ENCODE peak calls at places on chromosomes 12 and 14, in nine cellular contexts. I is A549, U is uterus, F is gastrocnemius medialis, G is heart left ventricle, C is transverse colon, J is body of pancreas, W is thyroid gland, V is H1. L is an unnamed sample.

GRCh38 chr12:89461649-89462612 is 62.7 kb downstream of the GALNT4 start:
- DNase-seq in I (peak; percentile 51), U (no peak), F (no peak), G (no peak), C (no peak), J (no peak), W (no peak), V (no peak), L (no peak)

GRCh38 chr14:76019676-76020075 is 34.1 kb downstream of the IFT43 start:
- DNase-seq in I (no peak), U (no peak), F (no peak), G (no peak), C (no peak), J (no peak), W (no peak), V (no peak), L (no peak)

GRCh38 chr12:77847665-77848431 is 17.2 kb downstream of the NAV3 start:
- DNase-seq in I (no peak), U (no peak), F (no peak), G (no peak), C (no peak), J (no peak), W (no peak), V (no peak), L (no peak)

GRCh38 chr12:96425321-96425720 is 25.1 kb upstream of the CDK17 start:
- DNase-seq in I (no peak), U (no peak), F (no peak), G (no peak), C (no peak), J (no peak), W (no peak), V (no peak), L (no peak)

GRCh38 chr14:102196436-102197230 is 56.9 kb downstream of the WDR20 start:
- DNase-seq in I (no peak), U (no peak), F (no peak), G (no peak), C (no peak), J (no peak), W (no peak), V (no peak), L (no peak)

GRCh38 chr14:32998433-32998832 is 59.8 kb downstream of the NPAS3 start:
- DNase-seq in I (no peak), U (no peak), F (no peak), G (no peak), C (no peak), J (peak; percentile 13), W (peak; percentile 2), V (no peak), L (no peak)

GRCh38 chr14:36646664-36647416 is 14.8 kb upstream of the PAX9 start:
- DNase-seq in I (no peak), U (no peak), F (no peak), G (no peak), C (no peak), J (peak; percentile 31), W (peak; percentile 54), V (no peak), L (no peak)

GRCh38 chr14:71725802-71726638 is 206.2 kb upstream of the RGS6 start:
- DNase-seq in I (no peak), U (no peak), F (no peak), G (no peak), C (no peak), J (no peak), W (no peak), V (no peak), L (no peak)

GRCh38 chr14:60485600-60486251 is at the start of gene C14orf39:
- DNase-seq in I (no peak), U (no peak), F (no peak), G (no peak), C (no peak), J (no peak), W (no peak), V (no peak), L (no peak)

GRCh38 chr12:108807996-108808725 is 49.2 kb downstream of the SSH1 start:
- DNase-seq in I (no peak), U (no peak), F (no peak), G (no peak), C (no peak), J (no peak), W (no peak), V (no peak), L (no peak)

GRCh38 chr14:72341686-72342085 is 409.5 kb downstream of the RGS6 start:
- DNase-seq in I (no peak), U (no peak), F (no peak), G (no peak), C (no peak), J (no peak), W (no peak), V (no peak), L (no peak)

GRCh38 chr14:105937253-105938054 is 411.1 kb downstream of the TMEM121 start:
- DNase-seq in I (no peak), U (no peak), F (no peak), G (no peak), C (no peak), J (no peak), W (no peak), V (no peak), L (no peak)

GRCh38 chr12:124053855-124054254 is 80.8 kb downstream of the ZNF664 start:
- DNase-seq in I (peak; percentile 44), U (peak; percentile 69), F (no peak), G (peak; percentile 62), C (peak; percentile 36), J (no peak), W (peak; percentile 90), V (peak; percentile 63), L (no peak)

GRCh38 chr12:56193025-56193578 is 3.8 kb upstream of the SMARCC2 start:
- DNase-seq in I (peak; percentile 79), U (peak; percentile 61), F (peak; percentile 33), G (peak; percentile 71), C (peak; percentile 84), J (peak; percentile 85), W (peak; percentile 79), V (no peak), L (peak; percentile 16)

GRCh38 chr12:108630481-108631207 is 3.0 kb downstream of the SELPLG start:
- DNase-seq in I (no peak), U (no peak), F (no peak), G (no peak), C (no peak), J (no peak), W (no peak), V (no peak), L (no peak)

GRCh38 chr12:110858848-110859247 is 12.1 kb downstream of the CCDC63 start:
- DNase-seq in I (no peak), U (no peak), F (no peak), G (no peak), C (no peak), J (no peak), W (no peak), V (no peak), L (no peak)
- H3K4me3 ChIP-seq in I (no peak overlapping the region), U (no peak overlapping the region), F (no peak overlapping the region), G (no peak overlapping the region), C (no peak overlapping the region), J (no peak overlapping the region), W (no peak overlapping the region), V (no peak overlapping the region), L (no peak overlapping the region)

DNA sequence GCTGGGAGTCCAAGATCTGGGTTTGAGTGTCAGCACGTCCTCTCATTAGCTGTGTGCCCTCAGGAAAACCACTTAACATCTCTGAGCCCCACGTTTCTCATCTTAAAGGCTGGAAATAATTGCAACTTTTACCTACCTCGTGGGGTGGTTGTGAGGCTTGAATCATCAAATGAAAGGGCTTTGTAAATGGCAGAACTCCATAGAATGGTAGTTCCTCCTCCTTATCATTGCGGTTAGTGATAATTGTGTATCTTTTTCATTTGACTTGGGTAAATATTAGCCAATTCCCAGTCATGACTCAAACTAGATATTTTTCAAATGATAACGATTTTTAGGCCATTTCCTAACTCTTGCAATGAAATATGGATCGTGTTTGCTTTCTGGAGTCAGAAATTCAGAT is 205.5 kb downstream of the CHST11 start:
- DNase-seq in I (no peak), U (no peak), F (no peak), G (no peak), C (no peak), J (no peak), W (no peak), V (no peak), L (no peak)
- TF ChIP-seq POLR2A in I (no peak), U (no peak), F (no peak), G (no peak), C (no peak), J (no peak), W (no peak), V (no peak), L (no peak)

GRCh38 chr12:125841332-125841731 is 776.1 kb downstream of the AACS start:
- DNase-seq in I (no peak), U (no peak), F (no peak), G (no peak), C (no peak), J (no peak), W (no peak), V (no peak), L (no peak)
- H3K27ac ChIP-seq in I (no peak overlapping the region), U (no peak overlapping the region), F (no peak overlapping the region), G (no peak overlapping the region), C (no peak overlapping the region), J (no peak overlapping the region), W (no peak overlapping the region), V (no peak overlapping the region), L (no peak overlapping the region)

GRCh38 chr14:104794099-104794498 is 1.4 kb downstream of the AKT1 start:
- DNase-seq in I (peak; percentile 73), U (no peak), F (no peak), G (peak; percentile 67), C (peak; percentile 68), J (peak; percentile 54), W (no peak), V (peak; percentile 46), L (no peak)

GRCh38 chr14:104792101-104792884 is 3.3 kb downstream of the AKT1 start:
- DNase-seq in I (no peak), U (no peak), F (no peak), G (peak; percentile 88), C (no peak), J (peak; percentile 81), W (peak; percentile 86), V (no peak), L (no peak)

GRCh38 chr14:104792945-104793702 is 2.4 kb downstream of the AKT1 start:
- DNase-seq in I (no peak), U (no peak), F (no peak), G (no peak), C (no peak), J (no peak), W (no peak), V (no peak), L (no peak)

GRCh38 chr14:104794641-104795467 is 694 bp downstream of the AKT1 start:
- DNase-seq in I (no peak), U (no peak), F (no peak), G (peak; percentile 51), C (peak; percentile 50), J (peak; percentile 51), W (peak; percentile 58), V (no peak), L (no peak)

GRCh38 chr14:104793703-104793959 is 1.9 kb downstream of the AKT1 start:
- DNase-seq in I (no peak), U (no peak), F (no peak), G (no peak), C (no peak), J (no peak), W (no peak), V (no peak), L (no peak)
- H3K4me3 ChIP-seq in I (no peak overlapping the region), U (peak overlapping the region; percentile 81), F (peak overlapping the region; percentile 73), G (peak overlapping the region; percentile 84), C (no peak overlapping the region), J (no peak overlapping the region), W (peak overlapping the region; percentile 75), V (no peak overlapping the region), L (no peak overlapping the region)

GRCh38 chr14:92748259-92749016 is at the start of gene LGMN:
- DNase-seq in I (peak; percentile 97), U (peak; percentile 92), F (peak; percentile 98), G (peak; percentile 99), C (peak; percentile 96), J (peak; percentile 95), W (peak; percentile 98), V (peak; percentile 82), L (peak; percentile 70)
- TF ChIP-seq POLR2A in I (peak; percentile 97), U (peak; percentile 99), F (peak; percentile 94), G (peak; percentile 100), C (peak; percentile 97), J (peak; percentile 96), W (peak; percentile 79), V (peak; percentile 73), L (no peak)